ENCODE peak calls at places on chromosomes 6 and 20, in seven cellular contexts. L, V, W, K, R, A and D are unnamed samples.

GRCh38 chr6:94065707-94066337 is 646.5 kb upstream of the EPHA7 start:
- DNase-seq in L (no peak), V (no peak), W (no peak), K (no peak), R (no peak), A (no peak), D (no peak)

GRCh38 chr20:16346956-16347355 is 226.3 kb downstream of the KIF16B start:
- DNase-seq in L (no peak), V (no peak), W (no peak), K (no peak), R (no peak), A (no peak), D (no peak)

GRCh38 chr20:1718604-1719384 is 61.2 kb upstream of the SIRPG start:
- DNase-seq in L (peak), V (peak), W (no peak), K (peak), R (no peak), A (no peak), D (peak)

GRCh38 chr6:90477366-90477765 is 109.5 kb downstream of the MAP3K7 start:
- DNase-seq in L (no peak), V (no peak), W (no peak), K (no peak), R (no peak), A (no peak), D (no peak)

GRCh38 chr6:17968081-17968518 is 19.3 kb downstream of the KIF13A start:
- DNase-seq in L (peak), V (no peak), W (no peak), K (no peak), R (no peak), A (no peak), D (no peak)

GRCh38 chr6:11288065-11288464 is 55.6 kb upstream of the NEDD9 start:
- DNase-seq in L (no peak), V (no peak), W (no peak), K (no peak), R (no peak), A (peak), D (no peak)

GRCh38 chr20:3105256-3106137 is 21.0 kb upstream of the AVP start:
- DNase-seq in L (no peak), V (no peak), W (no peak), K (no peak), R (no peak), A (no peak), D (no peak)

GRCh38 chr20:35039146-35039545 is 53.5 kb downstream of the TRPC4AP start:
- DNase-seq in L (no peak), V (no peak), W (no peak), K (no peak), R (no peak), A (peak), D (no peak)

GRCh38 chr20:33660035-33660684 is 2.0 kb upstream of the C20orf144 start:
- DNase-seq in L (no peak), V (no peak), W (peak), K (no peak), R (no peak), A (no peak), D (no peak)

GRCh38 chr6:39425346-39426056 is 103.0 kb upstream of the KCNK16 start:
- DNase-seq in L (no peak), V (no peak), W (no peak), K (no peak), R (no peak), A (no peak), D (no peak)

GRCh38 chr6:79640146-79641111 is 9.3 kb downstream of the SH3BGRL2 start:
- DNase-seq in L (no peak), V (no peak), W (no peak), K (no peak), R (no peak), A (no peak), D (no peak)

GRCh38 chr6:84967389-84967788 is 203.0 kb upstream of the TBX18 start:
- DNase-seq in L (peak), V (peak), W (no peak), K (no peak), R (no peak), A (no peak), D (peak)

GRCh38 chr6:5723905-5724691 is 282.6 kb downstream of the NRN1 start:
- DNase-seq in L (no peak), V (no peak), W (no peak), K (no peak), R (peak), A (peak), D (no peak)

GRCh38 chr6:121505284-121505683 is 69.8 kb downstream of the GJA1 start:
- DNase-seq in L (no peak), V (no peak), W (no peak), K (no peak), R (no peak), A (no peak), D (no peak)

GRCh38 chr6:75296811-75297779 is 12.5 kb upstream of the TMEM30A start:
- DNase-seq in L (peak), V (peak), W (no peak), K (peak), R (no peak), A (no peak), D (peak)

GRCh38 chr20:16261733-16262277 is 311.4 kb downstream of the KIF16B start:
- DNase-seq in L (no peak), V (no peak), W (no peak), K (no peak), R (no peak), A (no peak), D (no peak)

GRCh38 chr6:41965429-41966213 is 24.0 kb upstream of the CCND3 start:
- DNase-seq in L (no peak), V (no peak), W (no peak), K (no peak), R (no peak), A (no peak), D (no peak)

GRCh38 chr6:116210750-116211425 is 43.0 kb downstream of the TSPYL4 start:
- DNase-seq in L (peak), V (peak), W (no peak), K (no peak), R (no peak), A (no peak), D (no peak)

GRCh38 chr6:7697820-7698623 is 27.9 kb upstream of the BMP6 start:
- DNase-seq in L (peak), V (peak), W (no peak), K (peak), R (no peak), A (no peak), D (peak)

GRCh38 chr6:90194371-90194841 is 102.2 kb downstream of the BACH2 start:
- DNase-seq in L (peak), V (peak), W (no peak), K (peak), R (no peak), A (no peak), D (peak)

GRCh38 chr20:14507711-14508110 is 170.3 kb upstream of the FLRT3 start:
- DNase-seq in L (no peak), V (no peak), W (no peak), K (no peak), R (no peak), A (no peak), D (no peak)

GRCh38 chr20:19812056-19812455 is 54.0 kb downstream of the RIN2 start:
- DNase-seq in L (peak), V (no peak), W (no peak), K (no peak), R (no peak), A (no peak), D (no peak)

GRCh38 chr6:167795874-167796667 is 30.6 kb upstream of the AFDN start:
- DNase-seq in L (no peak), V (peak), W (no peak), K (no peak), R (peak), A (peak), D (no peak)

GRCh38 chr20:9945406-9945805 is 89.4 kb upstream of the ANKEF1 start:
- DNase-seq in L (peak), V (peak), W (no peak), K (no peak), R (no peak), A (no peak), D (no peak)

GRCh38 chr6:135985471-135985870 is 134.0 kb downstream of the PDE7B start:
- DNase-seq in L (no peak), V (no peak), W (no peak), K (no peak), R (no peak), A (no peak), D (no peak)

GRCh38 chr20:47509104-47509661 is 7.5 kb downstream of the NCOA3 start:
- DNase-seq in L (no peak), V (no peak), W (no peak), K (no peak), R (no peak), A (no peak), D (no peak)

GRCh38 chr6:108690326-108691000 is 129.7 kb downstream of the FOXO3 start:
- DNase-seq in L (peak), V (peak), W (no peak), K (no peak), R (no peak), A (no peak), D (no peak)

GRCh38 chr6:34248198-34248726 is 544 bp downstream of the SMIM29 start:
- DNase-seq in L (peak), V (peak), W (peak), K (no peak), R (peak), A (peak), D (no peak)

GRCh38 chr6:71855406-71855805 is 30.9 kb upstream of the RIMS1 start:
- DNase-seq in L (no peak), V (no peak), W (no peak), K (no peak), R (no peak), A (no peak), D (no peak)

GRCh38 chr6:3208775-3209113 is 18.7 kb downstream of the TUBB2B start:
- DNase-seq in L (no peak), V (no peak), W (no peak), K (no peak), R (no peak), A (no peak), D (no peak)
- H3K4me3 ChIP-seq in L (no peak), V (peak), W (no peak), K (no peak), R (no peak), A (no peak), D (peak)

GRCh38 chr6:134004714-134005113 is 47.7 kb downstream of the SLC2A12 start:
- DNase-seq in L (peak), V (no peak), W (no peak), K (no peak), R (no peak), A (no peak), D (no peak)
- TF ChIP-seq CTCF in L (no peak), V (no peak), W (no peak), K (no peak), R (no peak), A (no peak), D (no peak)

DNA sequence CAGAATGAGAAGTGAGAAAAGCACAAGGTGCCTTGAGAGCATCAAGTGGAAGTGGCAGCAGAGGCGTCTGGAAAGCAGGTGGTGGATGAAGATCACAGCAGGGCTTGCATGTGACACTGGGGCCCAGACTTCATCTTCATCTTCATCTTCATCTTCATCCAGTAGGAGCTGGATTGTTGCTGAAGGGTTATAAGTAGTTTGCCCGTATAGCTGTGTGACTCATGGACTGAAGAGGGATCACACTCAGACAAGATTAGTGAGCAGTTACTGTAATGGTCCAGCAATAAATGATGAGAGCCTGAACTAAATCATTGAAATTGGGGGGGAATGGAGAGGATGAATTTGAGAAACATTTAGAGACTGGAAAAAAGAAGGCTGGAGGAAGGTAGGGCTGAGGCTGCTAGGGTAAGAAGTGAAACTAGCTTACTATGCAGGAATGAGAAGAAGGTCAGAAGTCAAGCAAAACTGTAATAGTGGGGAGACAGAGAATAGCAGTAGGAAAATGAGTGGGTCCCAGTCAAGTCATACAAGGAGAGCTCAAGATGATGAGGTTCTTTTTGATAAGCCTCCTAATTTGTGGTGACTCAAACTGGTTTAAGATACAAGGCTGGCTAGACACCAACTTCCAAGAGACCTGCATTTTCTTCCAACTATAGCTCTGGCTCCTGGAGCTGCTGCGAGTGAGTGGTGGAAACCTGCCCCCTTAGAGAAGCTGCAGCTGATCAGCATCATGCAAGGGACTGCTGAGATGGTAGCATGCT is 92.3 kb upstream of the BEND6 start:
- DNase-seq in L (peak), V (peak), W (no peak), K (no peak), R (no peak), A (no peak), D (no peak)
- H3K4me3 ChIP-seq in L (no peak), V (no peak), W (no peak), K (no peak), R (no peak), A (no peak), D (no peak)

GRCh38 chr20:53389516-53389915 is 204.1 kb downstream of the ZNF217 start:
- DNase-seq in L (no peak), V (no peak), W (no peak), K (no peak), R (no peak), A (no peak), D (no peak)
- TF ChIP-seq CTCF in L (no peak), V (no peak), W (no peak), K (no peak), R (no peak), A (no peak), D (no peak)

GRCh38 chr20:51608060-51608459 is 65.5 kb upstream of the NFATC2 start:
- DNase-seq in L (no peak), V (no peak), W (no peak), K (no peak), R (no peak), A (no peak), D (no peak)
- H3K4me3 ChIP-seq in L (no peak), V (no peak), W (no peak), K (no peak), R (no peak), A (no peak), D (no peak)

GRCh38 chr20:63641792-63642517 is 11.3 kb downstream of the STMN3 start:
- DNase-seq in L (peak), V (peak), W (peak), K (no peak), R (peak), A (peak), D (no peak)
- TF ChIP-seq CTCF in L (peak), V (peak), W (peak), K (peak), R (peak), A (no peak), D (peak)